ENCODE peak calls at places on chromosomes 2 and 18, in four cellular contexts. M is A549, V is body of pancreas, N is gastrocnemius medialis. B is an unnamed sample. For H3K4me1, the result is how much of the 10 kb centered on the place peaks cover.

GRCh38 chr18:45197526-45197970 is 417.7 kb upstream of the SLC14A2 start:
- DNase-seq in V (no peak), N (no peak), M (peak), B (no peak)

GRCh38 chr2:54629914-54630609 is 93.4 kb upstream of the EML6 start:
- DNase-seq in N (peak), V (peak), M (peak), B (peak)

GRCh38 chr2:227454323-227454860 is 17.6 kb upstream of the AGFG1 start:
- DNase-seq in N (no peak), M (no peak), V (no peak), B (no peak)

GRCh38 chr2:6474368-6475140 is 391.2 kb downstream of the CMPK2 start:
- DNase-seq in N (no peak), V (no peak), M (no peak), B (no peak)

GRCh38 chr18:57276720-57277284 is 75.6 kb upstream of the ST8SIA3 start:
- DNase-seq in M (no peak), V (no peak), N (no peak), B (no peak)

GRCh38 chr2:75574106-75574505 is 13.4 kb upstream of the EVA1A start:
- DNase-seq in N (no peak), M (peak), V (peak), B (no peak)

GRCh38 chr2:150939087-150939486 is 322.6 kb downstream of the RBM43 start:
- DNase-seq in N (no peak), M (no peak), V (peak), B (no peak)

GRCh38 chr2:233082934-233083755 is 23.0 kb downstream of the INPP5D start:
- DNase-seq in M (no peak), V (no peak), N (no peak), B (no peak)

GRCh38 chr2:159769147-159769546 is 28.9 kb downstream of the CD302 start:
- DNase-seq in V (no peak), M (no peak), N (no peak), B (no peak)

GRCh38 chr2:12921321-12921720 is 204.6 kb downstream of the TRIB2 start:
- DNase-seq in N (no peak), M (no peak), V (no peak), B (no peak)

GRCh38 chr2:127656569-127657231 is 10.7 kb downstream of the GPR17 start:
- DNase-seq in M (no peak), N (no peak), V (no peak), B (no peak)

GRCh38 chr18:79774111-79774510 is 23.6 kb upstream of the KCNG2 start:
- DNase-seq in N (no peak), V (no peak), M (no peak), B (no peak)

GRCh38 chr18:22342625-22343024 is 75.1 kb downstream of the CTAGE1 start:
- DNase-seq in N (no peak), M (no peak), V (peak), B (no peak)

GRCh38 chr2:239967244-239968036 is 57.7 kb downstream of the NDUFA10 start:
- DNase-seq in V (no peak), N (no peak), M (no peak), B (no peak)

GRCh38 chr2:201257381-201257940 is 2.9 kb upstream of the CASP8 start:
- DNase-seq in N (peak), V (peak), M (no peak), B (peak)
- H3K4me1 ChIP-seq in N (under half), V (under half), M (under half), B (under half)

DNA sequence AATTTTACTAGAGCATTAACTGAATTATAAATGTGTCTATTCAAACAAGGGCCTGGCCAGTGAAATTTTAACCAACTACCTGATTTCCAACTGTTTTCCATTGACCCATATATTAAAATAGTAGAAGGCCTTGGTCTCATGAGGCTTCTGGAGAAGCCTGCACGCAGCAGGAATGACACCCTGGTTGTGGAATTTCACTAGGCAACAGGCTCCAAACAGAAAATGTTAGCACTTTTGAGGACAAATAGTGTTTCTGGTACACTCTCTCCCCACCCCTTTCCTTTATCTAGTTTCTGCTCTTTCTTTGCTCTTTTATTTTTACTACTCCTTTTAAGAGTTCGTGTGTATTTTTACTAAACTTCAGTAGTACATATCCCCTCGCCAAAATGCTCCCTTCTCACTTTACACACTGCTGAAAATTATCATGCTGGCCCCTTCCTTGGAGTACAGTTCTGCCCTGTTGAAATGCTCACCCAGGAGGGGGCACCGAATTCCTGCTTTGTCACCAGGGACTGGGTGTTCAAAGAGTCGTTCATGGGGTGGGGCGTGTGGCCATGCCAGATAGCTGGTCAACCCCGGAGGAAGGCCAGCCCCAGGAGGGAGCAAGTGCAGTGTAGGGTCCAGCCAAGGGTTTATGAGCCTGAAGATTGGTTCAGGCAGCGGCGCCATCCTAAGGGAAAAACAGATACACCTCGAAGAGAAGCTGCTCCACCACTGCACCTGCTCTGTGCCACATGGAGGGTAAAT is 22.1 kb upstream of the COL6A3 start:
- DNase-seq in N (no peak), V (peak), M (peak), B (no peak)
- H3K27ac ChIP-seq in N (peak), V (peak), M (peak), B (no peak)

DNA sequence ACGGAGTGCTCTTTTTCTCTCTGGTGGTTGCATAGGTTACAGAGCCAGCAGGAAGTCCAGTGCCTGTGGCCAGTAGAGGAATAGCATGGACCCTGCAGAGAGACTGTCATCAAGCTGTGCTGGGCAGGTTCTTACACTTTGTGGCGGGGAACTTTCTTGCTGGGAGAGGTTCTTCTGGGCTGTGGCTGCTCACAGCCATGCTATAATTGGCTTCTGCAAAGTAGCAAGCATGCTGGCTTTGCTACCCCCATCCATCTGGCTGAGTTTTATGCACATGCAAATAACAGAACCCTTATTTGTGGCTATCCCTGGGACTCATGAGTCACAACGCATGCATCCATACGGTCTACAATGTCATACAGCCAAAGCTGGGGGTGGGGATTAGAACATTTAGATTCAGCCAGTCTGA is 68.9 kb downstream of the PLCL1 start:
- DNase-seq in V (no peak), N (no peak), M (no peak), B (no peak)
- TF ChIP-seq CTCF in V (no peak), N (no peak), M (no peak), B (no peak)

GRCh38 chr2:169047253-169048250 is 16.4 kb upstream of the ABCB11 start:
- DNase-seq in M (no peak), N (no peak), V (no peak), B (no peak)
- H3K4me1 ChIP-seq in M (under half), N (under half), V (under half), B (under half)

GRCh38 chr2:36339819-36340218 is 15.8 kb upstream of the CRIM1 start:
- DNase-seq in N (no peak), M (no peak), V (no peak), B (no peak)

GRCh38 chr2:36336321-36336720 is 19.3 kb upstream of the CRIM1 start:
- DNase-seq in M (no peak), N (no peak), V (no peak), B (no peak)

GRCh38 chr2:36337354-36337753 is 18.2 kb upstream of the CRIM1 start:
- DNase-seq in N (no peak), M (no peak), V (no peak), B (no peak)

GRCh38 chr2:36338124-36338826 is 17.3 kb upstream of the CRIM1 start:
- DNase-seq in N (no peak), M (no peak), V (no peak), B (no peak)

DNA sequence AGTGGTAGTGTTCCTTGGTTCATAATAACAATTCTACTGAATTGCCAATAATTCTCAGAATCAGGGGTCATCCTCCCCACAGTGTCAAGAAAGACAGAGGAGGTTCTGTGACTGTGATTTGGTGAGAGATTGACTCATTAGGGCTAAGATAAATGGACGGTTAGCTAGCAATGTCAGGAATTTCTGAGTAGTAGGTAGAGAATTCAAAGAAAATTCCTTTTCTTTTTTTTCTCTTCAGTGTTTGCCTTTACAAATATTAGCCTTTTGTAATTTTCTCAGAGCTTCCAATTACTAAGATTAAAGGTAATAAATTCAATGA is 16.8 kb upstream of the CRIM1 start:
- DNase-seq in V (no peak), N (no peak), M (peak), B (no peak)
- H3K27ac ChIP-seq in V (no peak), N (no peak), M (peak), B (peak)

DNA sequence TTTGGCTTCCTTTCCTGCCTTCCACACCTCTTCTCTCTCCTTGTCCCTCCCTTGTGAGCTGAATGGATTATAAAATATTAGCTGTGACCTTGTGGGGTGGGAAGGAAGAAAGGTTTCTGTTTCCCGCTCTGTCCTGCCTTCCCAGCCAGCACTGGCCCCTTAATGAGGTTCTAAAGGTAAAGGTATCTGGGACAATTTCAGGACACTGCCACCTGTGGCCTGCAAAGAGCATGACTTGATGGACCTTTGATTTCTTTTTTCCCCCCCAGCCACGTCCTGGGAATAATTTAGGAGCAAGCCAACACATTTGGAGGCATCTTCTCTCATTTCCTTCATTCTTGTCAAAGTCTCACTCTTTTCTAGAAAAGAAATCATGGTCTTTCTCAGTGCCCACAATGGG is 246.7 kb upstream of the EPAS1 start:
- DNase-seq in N (no peak), M (no peak), V (peak), B (no peak)
- TF ChIP-seq CTCF in N (no peak), M (no peak), V (peak), B (peak)

B was measured in foreskin keratinocyte.